ENCODE peak calls at places on chromosome 15, in seven cellular contexts. Y is CD4-positive, alpha-beta memory T cell; X is Kasumi-1; S is stomach; P is stimulated activated CD8-positive, alpha-beta memory T cell treated with anti-CD3 and anti-CD28 coated beads, Interleukin-12 subunit alpha, Interleukin-12 subunit beta, amount 100 ng/mL, for 4 hours; Q is cardiac fibroblast; U is BJ. F is an unnamed sample.
A peak's percentile ranks its signal among the peaks of the same experiment; 100 is the strongest.

GRCh38 chr15:77825546-77825945 is 192.8 kb upstream of the LINGO1 start:
- DNase-seq in S (no peak), Y (no peak), Q (no peak), P (no peak), X (no peak), U (no peak), F (no peak)

GRCh38 chr15:78366342-78366741 is 26.2 kb downstream of the CRABP1 start:
- DNase-seq in P (no peak), U (no peak), X (no peak), Q (no peak), S (no peak), Y (no peak), F (no peak)

GRCh38 chr15:78571382-78571781 is 6.1 kb downstream of the CHRNA5 start:
- DNase-seq in U (no peak), S (no peak), P (no peak), X (no peak), Q (no peak), Y (no peak), F (no peak)

GRCh38 chr15:28140062-28140461 is 40.9 kb upstream of the OCA2 start:
- DNase-seq in S (no peak), U (no peak), P (no peak), X (no peak), Q (no peak), Y (no peak), F (no peak)

GRCh38 chr15:71400347-71400746 is 285.1 kb downstream of the THSD4 start:
- DNase-seq in Q (no peak), Y (no peak), U (no peak), S (no peak), X (no peak), P (no peak), F (no peak)

GRCh38 chr15:75211436-75212199 is 9.9 kb downstream of the C15orf39 start:
- DNase-seq in X (no peak), S (no peak), Q (no peak), P (no peak), U (no peak), Y (no peak), F (no peak)

GRCh38 chr15:48313216-48313615 is 18.0 kb upstream of the DUT start:
- DNase-seq in S (no peak), Q (peak; percentile 7), P (no peak), U (no peak), Y (no peak), X (no peak), F (no peak)

GRCh38 chr15:66670698-66671580 is 31.1 kb upstream of the SMAD6 start:
- DNase-seq in Y (no peak), P (no peak), Q (no peak), U (no peak), X (no peak), S (peak; percentile 90), F (no peak)

GRCh38 chr15:67407709-67408257 is 113.1 kb upstream of the C15orf61 start:
- DNase-seq in P (no peak), X (no peak), Q (no peak), U (no peak), Y (no peak), S (no peak), F (no peak)

GRCh38 chr15:90001062-90001682 is at the start of gene ZNF710:
- DNase-seq in U (no peak), X (peak; percentile 37), Y (peak; percentile 42), P (no peak), S (no peak), Q (peak; percentile 78), F (no peak)

GRCh38 chr15:40448354-40448753 is 7.6 kb downstream of the BAHD1 start:
- DNase-seq in Y (no peak), P (no peak), U (no peak), S (no peak), Q (no peak), X (no peak), F (no peak)

GRCh38 chr15:70902105-70902504 is 9.5 kb downstream of the LRRC49 start:
- DNase-seq in Y (no peak), U (peak; percentile 72), Q (peak; percentile 75), X (no peak), S (no peak), P (no peak), F (no peak)

GRCh38 chr15:95687686-95688085 is 642.8 kb upstream of the NR2F2 start:
- DNase-seq in Q (no peak), P (no peak), X (no peak), U (no peak), S (no peak), Y (no peak), F (no peak)

GRCh38 chr15:81118361-81118760 is 15.7 kb upstream of the CFAP161 start:
- DNase-seq in X (no peak), U (no peak), S (no peak), P (no peak), Y (no peak), Q (no peak), F (no peak)

GRCh38 chr15:68550498-68551295 is 28.1 kb upstream of the CORO2B start:
- DNase-seq in S (peak; percentile 82), X (peak; percentile 15), U (no peak), Y (peak; percentile 52), P (peak; percentile 35), Q (peak; percentile 64), F (no peak)

GRCh38 chr15:65249641-65250040 is 37.0 kb downstream of the PARP16 start:
- DNase-seq in U (no peak), Y (no peak), P (peak; percentile 28), S (no peak), X (no peak), Q (no peak), F (no peak)

GRCh38 chr15:54815546-54815945 is 381.2 kb downstream of the RSL24D1 start:
- DNase-seq in S (no peak), Q (no peak), Y (no peak), P (no peak), X (peak; percentile 56), U (no peak), F (no peak)

GRCh38 chr15:71588746-71589145 is 221.6 kb upstream of the NR2E3 start:
- DNase-seq in X (no peak), P (no peak), Q (peak; percentile 41), S (no peak), U (peak; percentile 31), Y (no peak), F (peak; percentile 34)